ENCODE peak calls at places on chromosomes 12 and 14, in seven cellular contexts. D is HEK293T, V is HS-5, Q is RPMI7951, O is nephron progenitor cell, C is HCT116, I is heart right ventricle. H is an unnamed sample.

GRCh38 chr14:68172216-68172615 is 352.6 kb downstream of the RAD51B start:
- DNase-seq in V (no peak), C (no peak), Q (no peak), I (no peak), D (no peak), O (no peak), H (peak; percentile 63)

GRCh38 chr14:74547331-74547927 is 53.9 kb downstream of the ISCA2 start:
- DNase-seq in I (no peak), O (peak; percentile 47), Q (no peak), V (no peak), C (no peak), D (no peak), H (no peak)

GRCh38 chr12:6554990-6555691 is 701 bp downstream of the IFFO1 start:
- DNase-seq in D (peak; percentile 23), Q (no peak), I (peak; percentile 37), C (no peak), V (no peak), O (peak; percentile 34), H (no peak)

GRCh38 chr12:78929075-78929418 is 64.5 kb downstream of the SYT1 start:
- DNase-seq in V (no peak), D (no peak), I (no peak), O (no peak), C (peak; percentile 56), Q (peak; percentile 20), H (no peak)

GRCh38 chr14:60485600-60486251 is at the start of gene C14orf39:
- DNase-seq in V (peak; percentile 35), Q (peak; percentile 9), O (peak; percentile 81), D (no peak), I (no peak), C (no peak), H (peak; percentile 65)

GRCh38 chr14:32009636-32010560 is 67.2 kb upstream of the ARHGAP5 start:
- DNase-seq in V (no peak), I (no peak), C (no peak), D (no peak), O (no peak), Q (peak; percentile 73), H (peak; percentile 20)

GRCh38 chr12:45644521-45644920 is 85.0 kb upstream of the ARID2 start:
- DNase-seq in V (peak; percentile 30), C (no peak), Q (peak; percentile 22), D (no peak), O (no peak), I (no peak), H (peak; percentile 38)

GRCh38 chr14:71362920-71363584 is 455.8 kb downstream of the PCNX1 start:
- DNase-seq in O (no peak), D (no peak), I (no peak), V (no peak), Q (peak; percentile 21), C (no peak), H (no peak)

GRCh38 chr12:90672081-90672480 is 282.9 kb downstream of the CCER1 start:
- DNase-seq in V (no peak), I (no peak), O (no peak), D (no peak), C (no peak), Q (no peak), H (no peak)

GRCh38 chr14:74508292-74508731 is 14.7 kb downstream of the ISCA2 start:
- DNase-seq in Q (no peak), O (peak; percentile 39), C (no peak), D (peak; percentile 42), V (no peak), I (no peak), H (peak; percentile 22)

GRCh38 chr14:66069830-66070541 is 416.2 kb upstream of the CCDC196 start:
- DNase-seq in C (no peak), V (no peak), Q (peak; percentile 40), D (no peak), I (no peak), O (no peak), H (peak; percentile 48)

GRCh38 chr12:89947437-89948265 is 239.0 kb upstream of the ATP2B1 start:
- DNase-seq in V (peak; percentile 84), I (no peak), O (no peak), C (no peak), D (no peak), Q (peak; percentile 90), H (peak; percentile 95)

GRCh38 chr14:100671386-100671901 is 55.2 kb upstream of the DLK1 start:
- DNase-seq in I (no peak), D (no peak), O (no peak), C (no peak), Q (no peak), V (no peak), H (no peak)

GRCh38 chr14:105313381-105314286 is 914 bp upstream of the PACS2 start:
- DNase-seq in I (no peak), C (no peak), D (no peak), V (no peak), O (peak; percentile 56), Q (no peak), H (no peak)

GRCh38 chr12:112599871-112600270 is 181.1 kb downstream of the PTPN11 start:
- DNase-seq in V (peak; percentile 32), O (no peak), D (no peak), C (no peak), I (no peak), Q (peak; percentile 15), H (peak; percentile 20)

GRCh38 chr14:74762917-74763802 is at the start of gene YLPM1:
- DNase-seq in V (peak; percentile 86), I (peak; percentile 91), O (peak; percentile 90), C (peak; percentile 96), D (peak; percentile 94), Q (peak; percentile 95), H (peak; percentile 98)

GRCh38 chr12:7915911-7916403 is 20.0 kb downstream of the SLC2A3 start:
- DNase-seq in I (no peak), C (no peak), V (no peak), O (no peak), D (no peak), Q (no peak), H (no peak)

GRCh38 chr12:53748072-53748840 is 3.5 kb downstream of the CISTR start:
- DNase-seq in V (no peak), D (no peak), O (peak; percentile 59), C (no peak), Q (no peak), I (no peak), H (no peak)

GRCh38 chr14:77190977-77191376 is 9.4 kb downstream of the TMEM63C start:
- DNase-seq in O (no peak), D (no peak), Q (no peak), C (no peak), I (no peak), V (no peak), H (peak; percentile 21)